ENCODE peak calls at places on chromosomes 11 and 22, in five cellular contexts. Q is CD8-positive, alpha-beta T cell; Y is iPS DF 6.9; T is right cardiac atrium; C is tibial nerve. F is an unnamed sample.

GRCh38 chr11:28679795-28680194 is 571.6 kb downstream of the METTL15 start:
- DNase-seq in Q (no peak), Y (no peak), T (no peak), C (no peak), F (no peak)

GRCh38 chr11:123072279-123072678 is 10.3 kb upstream of the HSPA8 start:
- DNase-seq in Q (no peak), Y (no peak), T (no peak), C (no peak), F (no peak)

GRCh38 chr11:1573847-1574255 is 1.8 kb upstream of the DUSP8 start:
- DNase-seq in Q (no peak), Y (no peak), T (peak), C (no peak), F (no peak)

GRCh38 chr22:23815781-23816551 is 22.8 kb downstream of the DERL3 start:
- DNase-seq in Q (no peak), Y (no peak), T (peak), C (no peak), F (no peak)

GRCh38 chr11:128939591-128939990 is 3.1 kb downstream of the TP53AIP1 start:
- DNase-seq in Q (no peak), Y (no peak), T (no peak), C (no peak), F (no peak)

GRCh38 chr22:42376721-42377177 is 55.5 kb downstream of the NFAM1 start:
- DNase-seq in Q (no peak), Y (no peak), T (peak), C (peak), F (no peak)

GRCh38 chr22:26923498-26923897 is 266.1 kb downstream of the MIAT start:
- DNase-seq in Q (no peak), Y (no peak), T (no peak), C (no peak), F (no peak)

GRCh38 chr11:35106595-35106994 is 32.4 kb upstream of the CD44 start:
- DNase-seq in Q (no peak), Y (no peak), T (no peak), C (no peak), F (no peak)

GRCh38 chr11:68013611-68014156 is 3.6 kb downstream of the ALDH3B1 start:
- DNase-seq in Q (no peak), Y (no peak), T (peak), C (no peak), F (no peak)

GRCh38 chr11:109864161-109864661 is 229.0 kb upstream of the ZC3H12C start:
- DNase-seq in Q (no peak), Y (no peak), T (no peak), C (no peak), F (no peak)

GRCh38 chr11:118008271-118008903 is 22.2 kb downstream of the IL10RA start:
- DNase-seq in Q (no peak), Y (no peak), T (no peak), C (no peak), F (no peak)

GRCh38 chr11:104451193-104451592 is 287.2 kb upstream of the PDGFD start:
- DNase-seq in Q (no peak), Y (no peak), T (no peak), C (no peak), F (no peak)

GRCh38 chr22:39098026-39098425 is 982 bp downstream of the APOBEC3H start:
- DNase-seq in Q (no peak), Y (no peak), T (peak), C (no peak), F (no peak)

GRCh38 chr22:20241579-20242392 is 26.3 kb downstream of the RTN4R start:
- DNase-seq in Q (peak), Y (no peak), T (no peak), C (no peak), F (no peak)

GRCh38 chr11:66904055-66904454 is 47.2 kb downstream of the LRFN4 start:
- DNase-seq in Q (no peak), Y (no peak), T (no peak), C (no peak), F (no peak)

GRCh38 chr22:39208013-39208680 is 36.6 kb downstream of the PDGFB start:
- DNase-seq in Q (no peak), Y (no peak), T (no peak), C (no peak), F (no peak)

DNA sequence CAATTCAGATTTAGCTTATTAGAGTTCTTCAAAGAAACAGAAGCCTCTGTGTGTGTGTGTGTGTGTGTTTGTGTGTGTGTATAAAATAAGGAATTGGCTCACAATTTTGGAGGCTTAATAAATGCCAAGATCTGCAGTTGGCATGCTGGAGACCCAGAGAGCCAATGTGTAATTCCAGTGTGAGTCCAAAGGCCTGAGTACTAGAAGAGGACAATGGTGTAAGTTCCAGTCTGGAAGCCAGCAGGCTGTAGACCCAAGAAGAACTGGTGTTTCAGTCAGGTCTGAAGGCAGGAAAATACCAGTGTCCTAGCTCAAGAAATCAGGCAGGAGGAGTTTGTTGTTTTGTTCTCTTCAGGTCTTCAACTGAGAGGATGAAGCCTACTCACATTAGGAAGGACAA is 20.0 kb downstream of the TMEM135 start:
- DNase-seq in Q (no peak), Y (no peak), T (no peak), C (no peak), F (no peak)
- H3K27ac ChIP-seq in Q (no peak), Y (no peak), T (no peak), C (no peak), F (no peak)

DNA sequence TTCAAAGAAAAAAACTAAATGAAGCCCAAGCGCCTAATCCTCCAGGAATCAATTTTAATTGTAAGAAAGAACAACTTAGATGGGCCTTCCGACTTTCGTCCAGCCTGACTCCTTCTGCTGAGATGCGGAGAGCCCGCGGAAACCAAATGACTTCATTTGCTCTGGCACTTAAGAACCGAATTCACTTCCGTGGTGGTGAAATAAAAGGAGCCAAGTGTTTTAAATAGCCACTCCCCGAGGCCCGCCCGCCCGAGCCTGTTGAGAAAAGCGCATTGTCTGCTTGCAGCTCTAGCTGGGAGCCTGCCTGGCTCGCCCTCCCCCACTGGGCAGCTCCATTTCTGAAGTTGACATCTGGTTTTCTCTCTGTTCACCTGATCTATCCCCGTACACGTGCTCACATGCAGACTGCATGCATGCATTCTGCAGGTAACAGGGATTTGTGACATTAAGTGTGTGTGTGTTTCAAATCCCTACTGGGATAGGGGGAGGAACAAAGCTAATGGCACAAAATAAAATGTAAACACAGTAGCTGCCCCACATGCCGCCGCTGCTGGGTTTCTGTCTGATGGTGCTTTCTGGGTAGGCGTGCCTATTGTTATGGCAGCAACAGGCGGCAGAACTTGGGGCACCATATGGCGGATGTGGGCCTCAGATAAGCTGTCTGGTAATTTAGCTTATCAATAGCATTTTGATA is 6.2 kb downstream of the TEAD1 start:
- DNase-seq in Q (no peak), Y (peak), T (peak), C (peak), F (peak)
- H3K27ac ChIP-seq in Q (no peak), Y (no peak), T (peak), C (peak), F (peak)

GRCh38 chr11:93567406-93567819 is 24.2 kb upstream of the SMCO4 start:
- DNase-seq in Q (no peak), Y (no peak), T (peak), C (no peak), F (no peak)
- H3K27ac ChIP-seq in Q (no peak), Y (no peak), T (no peak), C (no peak), F (no peak)

GRCh38 chr11:60363542-60364525 is 14.5 kb upstream of the MS4A7 start:
- DNase-seq in Q (peak), Y (peak), T (no peak), C (peak), F (no peak)
- H3K27ac ChIP-seq in Q (no peak), Y (no peak), T (no peak), C (peak), F (no peak)

GRCh38 chr11:46666516-46666915 is 33.9 kb downstream of the ARHGAP1 start:
- DNase-seq in Q (no peak), Y (no peak), T (peak), C (peak), F (no peak)

GRCh38 chr11:46663277-46663940 is 37.0 kb downstream of the ARHGAP1 start:
- DNase-seq in Q (no peak), Y (no peak), T (no peak), C (no peak), F (no peak)

GRCh38 chr11:46666982-46667590 is 33.3 kb downstream of the ARHGAP1 start:
- DNase-seq in Q (no peak), Y (no peak), T (peak), C (peak), F (no peak)

GRCh38 chr11:46664612-46665011 is 35.8 kb downstream of the ARHGAP1 start:
- DNase-seq in Q (no peak), Y (no peak), T (no peak), C (no peak), F (no peak)

GRCh38 chr11:46665356-46665755 is 35.1 kb downstream of the ARHGAP1 start:
- DNase-seq in Q (no peak), Y (no peak), T (no peak), C (no peak), F (no peak)
- H3K27ac ChIP-seq in Q (no peak), Y (no peak), T (peak), C (peak), F (peak)

DNA sequence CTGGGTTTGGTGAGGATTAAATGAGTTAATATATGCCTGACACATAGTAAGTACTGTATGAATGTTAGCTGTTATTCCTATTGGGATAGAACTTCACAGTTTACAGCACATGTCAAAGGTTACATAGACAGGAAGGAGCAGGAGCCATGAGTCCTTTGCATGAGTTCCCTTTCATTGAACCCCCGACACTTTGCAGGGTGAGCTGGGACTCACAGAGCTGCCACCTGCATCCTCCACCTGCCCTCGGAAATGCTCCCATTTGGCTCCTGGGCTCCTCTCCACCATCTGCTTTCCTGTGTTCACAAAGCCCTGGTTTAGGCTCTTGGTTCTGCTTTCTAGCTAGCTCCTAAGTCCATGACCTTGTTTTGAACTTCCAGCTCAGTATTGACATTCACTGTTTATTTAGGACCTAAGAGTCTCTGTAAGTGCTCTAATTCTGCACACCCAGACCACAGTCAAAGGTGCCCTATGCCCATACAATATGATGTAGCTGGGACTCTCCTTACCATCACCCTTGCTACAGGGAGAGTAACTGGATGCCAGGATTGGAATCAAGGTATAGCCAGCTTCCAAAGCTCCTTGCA is 61.5 kb downstream of the CSNK2A3 start:
- DNase-seq in Q (no peak), Y (no peak), T (no peak), C (no peak), F (no peak)
- H3K27ac ChIP-seq in Q (no peak), Y (no peak), T (no peak), C (no peak), F (no peak)

GRCh38 chr22:30295576-30295975 is 6.3 kb upstream of the CASTOR1 start:
- DNase-seq in Q (no peak), Y (no peak), T (peak), C (no peak), F (no peak)

GRCh38 chr22:30298005-30298701 is 8.8 kb upstream of the CASTOR1 start:
- DNase-seq in Q (no peak), Y (no peak), T (no peak), C (no peak), F (no peak)

GRCh38 chr22:30296851-30297250 is 7.5 kb upstream of the CASTOR1 start:
- DNase-seq in Q (no peak), Y (no peak), T (peak), C (no peak), F (no peak)

GRCh38 chr22:30296324-30296723 is 7.0 kb upstream of the CASTOR1 start:
- DNase-seq in Q (no peak), Y (no peak), T (no peak), C (no peak), F (no peak)

DNA sequence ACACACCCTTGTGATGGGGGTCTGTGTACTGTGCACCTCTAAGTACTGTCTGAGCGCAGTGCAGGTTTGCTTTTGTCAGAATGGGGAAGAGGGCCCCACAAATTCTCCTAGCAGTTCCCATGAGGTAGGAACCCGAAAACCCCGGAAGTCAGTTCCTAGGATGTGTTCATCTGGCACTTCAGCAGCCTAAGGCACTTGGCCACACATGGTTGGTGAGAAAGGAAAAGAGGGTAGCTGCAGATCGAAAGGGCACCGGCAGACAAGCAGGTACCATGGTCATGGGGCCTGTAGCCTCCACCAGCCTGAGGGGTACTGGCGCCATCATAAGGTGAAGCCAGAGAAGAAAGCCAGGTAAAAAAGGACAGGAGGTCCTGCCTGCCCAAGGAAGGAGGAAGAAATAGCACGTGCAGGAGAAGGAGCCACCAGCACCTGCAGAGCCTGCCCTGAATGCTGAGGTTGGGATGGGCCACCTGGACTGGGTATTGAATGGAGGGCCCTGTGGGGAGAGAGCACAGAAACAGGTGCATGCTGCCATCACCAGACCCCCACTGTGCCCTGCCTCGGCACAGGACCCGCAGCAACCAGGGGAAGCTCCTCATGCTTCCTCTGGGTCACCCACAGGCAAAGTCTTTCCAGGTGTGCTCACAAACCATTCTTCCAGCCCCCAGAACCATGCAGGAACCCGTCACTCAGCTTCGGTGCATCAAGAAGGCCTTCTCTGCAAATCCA is 8.1 kb upstream of the CASTOR1 start:
- DNase-seq in Q (no peak), Y (no peak), T (peak), C (no peak), F (no peak)
- H3K27ac ChIP-seq in Q (peak), Y (no peak), T (no peak), C (peak), F (no peak)

DNA sequence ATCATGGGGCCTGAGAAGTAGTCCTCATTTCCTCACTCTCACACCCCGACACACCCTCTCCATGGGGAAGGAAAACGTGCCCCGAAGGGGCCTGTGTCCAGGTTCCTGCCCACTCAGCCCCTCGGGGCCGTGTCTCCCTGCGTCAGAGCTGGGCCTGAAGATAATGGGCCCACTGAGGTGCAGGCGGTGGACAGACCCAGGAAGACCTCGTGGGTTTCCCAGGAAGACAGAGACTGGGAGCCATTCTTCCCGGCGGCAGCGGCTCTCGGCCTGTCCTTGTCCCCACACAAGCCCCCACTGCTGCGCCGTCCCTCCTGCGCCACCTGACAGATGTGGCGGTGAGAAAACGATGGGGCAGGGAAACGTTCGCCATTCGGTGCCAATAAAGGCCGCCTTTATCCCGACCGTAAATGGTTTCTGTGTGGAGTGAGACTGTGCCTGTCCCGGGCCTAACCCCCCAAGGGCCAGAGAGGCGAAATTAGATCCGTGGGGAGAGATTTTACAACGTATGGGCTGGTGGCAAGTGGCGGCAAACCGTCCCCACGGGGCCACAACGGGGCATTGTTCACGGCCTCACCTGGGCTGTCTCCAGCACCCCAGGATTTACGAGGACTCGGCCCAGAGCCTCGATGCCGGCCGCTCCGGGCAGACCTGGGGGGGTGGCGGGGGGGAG is 88.9 kb downstream of the CDKN1C start:
- DNase-seq in Q (no peak), Y (no peak), T (peak), C (peak), F (no peak)
- H3K27ac ChIP-seq in Q (no peak), Y (no peak), T (no peak), C (no peak), F (no peak)

GRCh38 chr11:120133216-120134105 is 4.5 kb downstream of the TRIM29 start:
- DNase-seq in Q (no peak), Y (no peak), T (no peak), C (peak), F (no peak)

GRCh38 chr11:120131941-120132644 is 5.8 kb downstream of the TRIM29 start:
- DNase-seq in Q (no peak), Y (no peak), T (no peak), C (no peak), F (no peak)

GRCh38 chr11:120130991-120131760 is 6.7 kb downstream of the TRIM29 start:
- DNase-seq in Q (no peak), Y (no peak), T (no peak), C (peak), F (no peak)

GRCh38 chr11:120134106-120134930 is 3.6 kb downstream of the TRIM29 start:
- DNase-seq in Q (no peak), Y (no peak), T (no peak), C (peak), F (no peak)

DNA sequence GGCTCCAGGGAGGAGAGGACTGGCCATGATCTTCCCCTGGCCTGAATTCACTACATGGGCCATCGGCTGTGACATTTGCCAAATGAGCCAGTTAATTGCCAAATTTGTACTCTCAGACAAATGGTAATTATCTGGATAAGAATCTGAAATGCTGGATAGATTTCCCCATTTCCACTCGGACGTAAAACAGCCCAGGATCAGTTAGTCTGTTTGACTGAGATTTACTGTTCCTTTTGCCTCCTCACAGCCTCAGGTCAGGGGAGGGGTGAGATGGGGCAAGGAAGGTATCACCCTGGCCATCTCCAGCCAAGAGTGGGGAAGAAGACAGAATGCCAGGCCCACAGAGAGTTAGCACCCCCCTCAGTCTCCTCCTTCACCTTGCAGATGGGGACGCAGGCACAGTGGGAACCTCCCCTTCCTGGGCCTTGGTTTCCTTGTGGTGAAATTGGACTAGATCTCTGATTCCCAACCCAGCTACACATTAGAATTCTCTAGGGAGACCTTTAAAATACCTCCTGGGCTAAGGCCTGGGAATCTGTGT is 5.2 kb downstream of the TRIM29 start:
- DNase-seq in Q (no peak), Y (no peak), T (no peak), C (no peak), F (no peak)
- H3K27ac ChIP-seq in Q (no peak), Y (no peak), T (no peak), C (no peak), F (no peak)

F was measured in caudate nucleus.